ENCODE peak calls at places on chromosomes 11 and 22, in ten cellular contexts. T is AG09319, D is choroid plexus epithelial cell, B is iPS DF 19.7, A is HL-60, I is BE2C, P is NCI-H345, Q is tibial artery, K is Caki2, O is NCI-H1417. E is an unnamed sample.

GRCh38 chr11:76419896-76420295 is 24.9 kb upstream of the EMSY start:
- DNase-seq in T (no peak), D (peak; percentile 4), B (no peak), A (peak; percentile 35), I (peak; percentile 28), P (no peak), Q (no peak), K (no peak), O (no peak), E (peak; percentile 37)

GRCh38 chr22:50220603-50221409 is 20.0 kb downstream of the SELENOO start:
- DNase-seq in T (no peak), D (no peak), B (no peak), A (no peak), I (no peak), P (no peak), Q (no peak), K (no peak), O (no peak), E (no peak)

GRCh38 chr11:33475999-33476398 is 218.8 kb downstream of the HIPK3 start:
- DNase-seq in T (peak; percentile 52), D (peak; percentile 87), B (no peak), A (no peak), I (peak; percentile 4), P (peak; percentile 66), Q (no peak), K (no peak), O (peak; percentile 65), E (no peak)

GRCh38 chr11:834371-835316 is 1.9 kb downstream of the CD151 start:
- DNase-seq in T (peak; percentile 34), D (peak; percentile 38), B (no peak), A (no peak), I (no peak), P (no peak), Q (no peak), K (peak; percentile 98), O (no peak), E (no peak)

GRCh38 chr22:29690481-29690880 is 29.3 kb upstream of the CABP7 start:
- DNase-seq in T (no peak), D (no peak), B (no peak), A (no peak), I (no peak), P (no peak), Q (no peak), K (no peak), O (no peak), E (peak; percentile 78)

GRCh38 chr11:33721291-33721840 is 14.9 kb downstream of the CD59 start:
- DNase-seq in T (no peak), D (no peak), B (no peak), A (no peak), I (no peak), P (no peak), Q (no peak), K (no peak), O (no peak), E (peak; percentile 37)

GRCh38 chr11:61700221-61700620 is 20.0 kb downstream of the DAGLA start:
- DNase-seq in T (no peak), D (peak; percentile 76), B (no peak), A (no peak), I (no peak), P (no peak), Q (no peak), K (peak; percentile 90), O (peak; percentile 71), E (no peak)

GRCh38 chr11:80595011-80595410 is 1154.2 kb upstream of the TENM4 start:
- DNase-seq in T (no peak), D (peak; percentile 79), B (no peak), A (no peak), I (no peak), P (no peak), Q (no peak), K (peak; percentile 4), O (no peak), E (no peak)

GRCh38 chr11:70761094-70761905 is 363.0 kb downstream of the CTTN start:
- DNase-seq in T (no peak), D (no peak), B (no peak), A (no peak), I (no peak), P (peak; percentile 10), Q (no peak), K (no peak), O (no peak), E (no peak)

E was measured in WERI-Rb-1.